ENCODE peak calls at places on chromosomes 12 and 14, in four cellular contexts. One of them, this sample, is unnamed.
A peak's percentile ranks its signal among the peaks of the same experiment; 100 is the strongest.

GRCh38 chr12:120983759-120984158 is 5.4 kb downstream of the HNF1A start:
- DNase-seq in HepG2: no peak
- DNase-seq in GM12878: no peak
- DNase-seq in K562: no peak
- DNase-seq in this sample: no peak

GRCh38 chr12:152440-152839 is 61.5 kb downstream of the SLC6A12 start:
- DNase-seq in HepG2: no peak
- DNase-seq in GM12878: no peak
- DNase-seq in K562: no peak
- DNase-seq in this sample: no peak

GRCh38 chr12:5921027-5921909 is 23.8 kb downstream of the ANO2 start:
- DNase-seq in HepG2: no peak
- DNase-seq in GM12878: no peak
- DNase-seq in K562: no peak
- DNase-seq in this sample: no peak

GRCh38 chr14:100606687-100607610 is 19.7 kb upstream of the BEGAIN start:
- DNase-seq in HepG2: no peak
- DNase-seq in GM12878: no peak
- DNase-seq in K562: no peak
- DNase-seq in this sample: no peak

GRCh38 chr12:131851741-131852550 is 23.8 kb downstream of the MMP17 start:
- DNase-seq in HepG2: no peak
- DNase-seq in GM12878: no peak
- DNase-seq in K562: no peak
- DNase-seq in this sample: no peak

GRCh38 chr14:77503138-77503537 is 4.5 kb upstream of the ISM2 start:
- DNase-seq in HepG2: no peak
- DNase-seq in GM12878: no peak
- DNase-seq in K562: no peak
- DNase-seq in this sample: no peak

GRCh38 chr14:66140963-66141362 is 345.2 kb upstream of the CCDC196 start:
- DNase-seq in HepG2: no peak
- DNase-seq in GM12878: no peak
- DNase-seq in K562: no peak
- DNase-seq in this sample: no peak

GRCh38 chr14:30559638-30560071 is 697 bp downstream of the G2E3 start:
- DNase-seq in HepG2: peak; percentile 64
- DNase-seq in GM12878: no peak
- DNase-seq in K562: no peak
- DNase-seq in this sample: peak; percentile 18

GRCh38 chr12:62698701-62699101 is 232.1 kb downstream of the MON2 start:
- DNase-seq in HepG2: no peak
- DNase-seq in GM12878: no peak
- DNase-seq in K562: no peak
- DNase-seq in this sample: no peak

GRCh38 chr12:1559729-1560128 is 34.7 kb downstream of the FBXL14 start:
- DNase-seq in HepG2: no peak
- DNase-seq in GM12878: no peak
- DNase-seq in K562: no peak
- DNase-seq in this sample: no peak

GRCh38 chr12:122946690-122947271 is 19.5 kb downstream of the ABCB9 start:
- DNase-seq in HepG2: peak; percentile 85
- DNase-seq in GM12878: peak; percentile 59
- DNase-seq in K562: peak; percentile 50
- DNase-seq in this sample: peak; percentile 34

GRCh38 chr14:65261425-65261920 is 151.1 kb upstream of the FUT8 start:
- DNase-seq in HepG2: no peak
- DNase-seq in GM12878: no peak
- DNase-seq in K562: no peak
- DNase-seq in this sample: no peak

GRCh38 chr14:25049559-25050493 is at the start of gene STXBP6:
- DNase-seq in HepG2: peak; percentile 65
- DNase-seq in GM12878: no peak
- DNase-seq in K562: no peak
- DNase-seq in this sample: peak; percentile 71

GRCh38 chr14:65151329-65152010 is 49.2 kb upstream of the MAX start:
- DNase-seq in HepG2: no peak
- DNase-seq in GM12878: no peak
- DNase-seq in K562: no peak
- DNase-seq in this sample: no peak

GRCh38 chr12:12010277-12011031 is 60.3 kb upstream of the BCL2L14 start:
- DNase-seq in HepG2: no peak
- DNase-seq in GM12878: peak; percentile 94
- DNase-seq in K562: no peak
- DNase-seq in this sample: no peak

GRCh38 chr12:71243375-71243774 is 85.6 kb upstream of the TSPAN8 start:
- DNase-seq in HepG2: no peak
- DNase-seq in GM12878: no peak
- DNase-seq in K562: no peak
- DNase-seq in this sample: no peak

GRCh38 chr14:100010679-100011078 is 54.5 kb upstream of the EVL start:
- DNase-seq in HepG2: no peak
- DNase-seq in GM12878: no peak
- DNase-seq in K562: no peak
- DNase-seq in this sample: no peak

GRCh38 chr14:73743431-73743931 is 29.3 kb upstream of the PNMA1 start:
- DNase-seq in HepG2: no peak
- DNase-seq in GM12878: no peak
- DNase-seq in K562: no peak
- DNase-seq in this sample: no peak

GRCh38 chr12:49832836-49833421 is 4.7 kb upstream of the NCKAP5L start:
- DNase-seq in HepG2: no peak
- DNase-seq in GM12878: no peak
- DNase-seq in K562: no peak
- DNase-seq in this sample: no peak

GRCh38 chr14:21090940-21091663 is 7.4 kb downstream of the ZNF219 start:
- DNase-seq in HepG2: no peak
- DNase-seq in GM12878: no peak
- DNase-seq in K562: no peak
- DNase-seq in this sample: no peak

GRCh38 chr12:71159260-71159659 is 1.5 kb upstream of the TSPAN8 start:
- DNase-seq in HepG2: peak; percentile 45
- DNase-seq in GM12878: no peak
- DNase-seq in K562: no peak
- DNase-seq in this sample: no peak

GRCh38 chr14:98919431-98919830 is 352.6 kb downstream of the BCL11B start:
- DNase-seq in HepG2: no peak
- DNase-seq in GM12878: no peak
- DNase-seq in K562: no peak
- DNase-seq in this sample: no peak

GRCh38 chr12:49564241-49565118 is 3.5 kb downstream of the MCRS1 start:
- DNase-seq in HepG2: no peak
- DNase-seq in GM12878: no peak
- DNase-seq in K562: no peak
- DNase-seq in this sample: no peak

GRCh38 chr14:35934499-35934898 is 108.4 kb downstream of the BRMS1L start:
- DNase-seq in HepG2: no peak
- DNase-seq in GM12878: peak; percentile 33
- DNase-seq in K562: no peak
- DNase-seq in this sample: no peak

GRCh38 chr12:47950856-47951468 is 12.4 kb upstream of the TMEM106C start:
- DNase-seq in HepG2: no peak
- DNase-seq in GM12878: no peak
- DNase-seq in K562: no peak
- DNase-seq in this sample: no peak

GRCh38 chr14:70889555-70889954 is 17.7 kb upstream of the PCNX1 start:
- DNase-seq in HepG2: no peak
- DNase-seq in GM12878: no peak
- DNase-seq in K562: no peak
- DNase-seq in this sample: no peak

GRCh38 chr12:54680374-54680773 is 32.2 kb upstream of the DCD start:
- DNase-seq in HepG2: peak; percentile 19
- DNase-seq in GM12878: no peak
- DNase-seq in K562: peak; percentile 50
- DNase-seq in this sample: peak; percentile 74

GRCh38 chr12:50106907-50107306 is 3.1 kb downstream of the GPD1 start:
- DNase-seq in HepG2: no peak
- DNase-seq in GM12878: no peak
- DNase-seq in K562: no peak
- DNase-seq in this sample: no peak

GRCh38 chr12:20601668-20602280 is 93.4 kb upstream of the SLCO1C1 start:
- DNase-seq in HepG2: peak; percentile 28
- DNase-seq in GM12878: no peak
- DNase-seq in K562: no peak
- DNase-seq in this sample: peak; percentile 10

GRCh38 chr14:59187802-59188460 is 536 bp upstream of the DAAM1 start:
- DNase-seq in HepG2: no peak
- DNase-seq in GM12878: no peak
- DNase-seq in K562: peak; percentile 24
- DNase-seq in this sample: peak; percentile 31

GRCh38 chr12:113577464-113578121 is 105.9 kb upstream of the LHX5 start:
- DNase-seq in HepG2: no peak
- DNase-seq in GM12878: no peak
- DNase-seq in K562: no peak
- DNase-seq in this sample: no peak

GRCh38 chr12:101923049-101923718 is 45.8 kb downstream of the DRAM1 start:
- DNase-seq in HepG2: no peak
- DNase-seq in GM12878: no peak
- DNase-seq in K562: no peak
- DNase-seq in this sample: no peak

GRCh38 chr12:113422030-113422900 is at the start of gene SDSL:
- DNase-seq in HepG2: peak; percentile 48
- DNase-seq in GM12878: peak; percentile 76
- DNase-seq in K562: peak; percentile 83
- DNase-seq in this sample: peak; percentile 46

GRCh38 chr14:61337893-61338292 is 16.5 kb downstream of the PRKCH start:
- DNase-seq in HepG2: no peak
- DNase-seq in GM12878: no peak
- DNase-seq in K562: no peak
- DNase-seq in this sample: no peak

GRCh38 chr12:5184159-5184558 is 140.5 kb downstream of the KCNA5 start:
- DNase-seq in HepG2: no peak
- DNase-seq in GM12878: no peak
- DNase-seq in K562: no peak
- DNase-seq in this sample: no peak

GRCh38 chr12:89234324-89235114 is 117.8 kb downstream of the DUSP6 start:
- DNase-seq in HepG2: no peak
- DNase-seq in GM12878: no peak
- DNase-seq in K562: no peak
- DNase-seq in this sample: no peak
- TF ChIP-seq FOXM1 in HepG2: no peak
- TF ChIP-seq FOXM1 in GM12878: no peak
- TF ChIP-seq FOXM1 in K562: no peak
- TF ChIP-seq FOXM1 in this sample: no peak

DNA sequence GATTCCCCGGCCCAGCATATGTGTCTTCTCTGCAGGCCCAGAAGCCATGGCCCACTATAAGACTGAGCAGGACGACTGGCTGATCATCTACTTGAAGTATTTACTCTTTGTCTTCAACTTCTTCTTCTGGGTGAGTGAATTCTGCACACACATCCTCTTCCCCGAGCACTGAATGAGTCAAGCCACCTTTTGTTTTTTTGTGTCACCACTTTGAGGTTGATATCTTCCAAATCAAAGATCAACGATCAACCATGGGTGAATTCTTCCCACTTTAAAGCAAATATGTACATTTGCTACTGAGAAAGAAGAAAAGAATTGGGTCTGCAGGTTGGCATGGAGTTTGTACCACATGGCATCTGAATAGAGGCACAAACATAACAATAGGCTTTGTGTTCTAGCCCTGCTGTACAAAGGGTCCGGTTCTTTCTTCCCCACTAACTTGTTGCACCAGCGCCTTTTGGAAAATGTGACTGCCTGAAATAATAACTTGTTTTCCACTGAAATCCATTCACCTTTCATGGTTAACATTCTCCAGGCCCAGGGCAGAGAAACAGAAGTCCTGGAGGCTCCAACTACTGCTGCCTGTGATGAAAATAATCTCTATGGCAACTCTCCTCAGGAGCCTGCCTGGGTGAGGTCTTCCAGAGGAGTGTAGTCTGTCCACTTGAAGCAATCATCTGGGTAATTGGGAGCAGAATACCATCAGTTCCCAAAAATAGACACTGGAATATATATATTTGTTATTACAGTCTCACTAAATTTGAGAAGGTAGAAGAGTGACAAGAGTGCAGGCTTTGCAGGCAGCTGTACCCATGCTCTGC is 27.6 kb downstream of the TSPAN11 start:
- DNase-seq in HepG2: peak; percentile 2
- DNase-seq in GM12878: no peak
- DNase-seq in K562: no peak
- DNase-seq in this sample: no peak
- TF ChIP-seq BHLHE40 in HepG2: no peak
- TF ChIP-seq BHLHE40 in GM12878: no peak
- TF ChIP-seq BHLHE40 in K562: no peak
- TF ChIP-seq BHLHE40 in this sample: no peak

GRCh38 chr12:100460702-100461101 is 13.0 kb upstream of the NR1H4 start:
- DNase-seq in HepG2: no peak
- DNase-seq in GM12878: no peak
- DNase-seq in K562: no peak
- DNase-seq in this sample: no peak
- TF ChIP-seq TARDBP in HepG2: no peak
- TF ChIP-seq TARDBP in GM12878: no peak
- TF ChIP-seq TARDBP in K562: no peak
- TF ChIP-seq TARDBP in this sample: no peak

GRCh38 chr14:48788771-48789170 is 797.4 kb downstream of the RPS29 start:
- DNase-seq in HepG2: no peak
- DNase-seq in GM12878: no peak
- DNase-seq in K562: no peak
- DNase-seq in this sample: no peak

DNA sequence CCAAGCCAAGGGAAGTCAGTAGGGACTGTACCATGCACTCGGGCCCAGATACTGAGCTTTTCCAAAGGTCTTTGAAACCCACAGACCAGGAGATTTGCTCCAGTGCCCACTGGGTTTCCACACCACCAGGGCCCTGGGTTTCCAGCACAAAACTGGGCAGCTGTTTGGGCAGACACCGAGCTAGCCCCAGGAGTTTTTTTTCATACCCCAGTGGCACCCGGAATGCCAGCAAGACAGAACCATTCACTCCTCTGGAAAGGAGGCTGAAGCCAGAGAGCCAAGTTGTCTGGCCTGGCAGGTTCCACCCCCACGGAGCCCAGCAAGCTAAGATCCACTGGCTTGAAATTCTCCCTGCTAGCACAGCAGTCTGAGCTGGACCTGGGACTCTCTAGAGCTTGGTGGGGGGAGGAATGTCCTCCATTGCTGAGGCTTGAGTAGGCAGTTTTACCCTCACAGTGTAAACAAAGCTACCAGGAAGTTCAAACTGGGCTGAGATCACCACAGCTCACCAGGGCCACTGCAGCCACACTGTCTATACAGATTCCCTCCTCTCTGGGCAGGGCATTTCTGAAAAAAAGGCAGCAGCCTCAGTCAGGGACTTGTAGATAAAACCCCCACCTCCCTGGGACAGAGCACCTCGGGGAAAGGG is 793.7 kb downstream of the RPS29 start:
- DNase-seq in HepG2: peak; percentile 22
- DNase-seq in GM12878: no peak
- DNase-seq in K562: no peak
- DNase-seq in this sample: no peak
- TF ChIP-seq FOXM1 in HepG2: no peak
- TF ChIP-seq FOXM1 in GM12878: no peak
- TF ChIP-seq FOXM1 in K562: no peak
- TF ChIP-seq FOXM1 in this sample: no peak